ENCODE peak calls at places on chromosomes 4 and X, in seven cellular contexts. One of them, this sample, is unnamed.
A peak's percentile ranks its signal among the peaks of the same experiment; 100 is the strongest.

GRCh38 chr4:52192697-52193096 is 141.6 kb downstream of the SPATA18 start:
- DNase-seq in breast epithelium: no peak
- DNase-seq in upper lobe of left lung: no peak
- DNase-seq in K562: no peak
- DNase-seq in sigmoid colon: no peak
- DNase-seq in GM23338: no peak
- DNase-seq in stomach: no peak
- DNase-seq in this sample: no peak

GRCh38 chrX:11267311-11267910 is 25.8 kb upstream of the AMELX start:
- DNase-seq in breast epithelium: no peak
- DNase-seq in sigmoid colon: no peak
- DNase-seq in upper lobe of left lung: no peak
- DNase-seq in GM23338: no peak
- DNase-seq in stomach: no peak
- DNase-seq in K562: no peak
- DNase-seq in this sample: no peak

GRCh38 chr4:144174401-144175067 is 34.0 kb upstream of the GYPA start:
- DNase-seq in breast epithelium: no peak
- DNase-seq in stomach: no peak
- DNase-seq in sigmoid colon: no peak
- DNase-seq in GM23338: peak; percentile 70
- DNase-seq in K562: peak; percentile 18
- DNase-seq in upper lobe of left lung: no peak
- DNase-seq in this sample: no peak

GRCh38 chrX:69149466-69150293 is 15.6 kb downstream of the PJA1 start:
- DNase-seq in breast epithelium: no peak
- DNase-seq in K562: no peak
- DNase-seq in stomach: no peak
- DNase-seq in GM23338: peak; percentile 85
- DNase-seq in upper lobe of left lung: no peak
- DNase-seq in sigmoid colon: no peak
- DNase-seq in this sample: no peak

GRCh38 chrX:119695535-119696050 is 2.6 kb upstream of the SEPTIN6 start:
- DNase-seq in K562: no peak
- DNase-seq in stomach: no peak
- DNase-seq in breast epithelium: no peak
- DNase-seq in GM23338: no peak
- DNase-seq in upper lobe of left lung: no peak
- DNase-seq in sigmoid colon: no peak
- DNase-seq in this sample: no peak

GRCh38 chr4:109735566-109736454 is 5.9 kb upstream of the PLA2G12A start:
- DNase-seq in GM23338: no peak
- DNase-seq in breast epithelium: no peak
- DNase-seq in upper lobe of left lung: no peak
- DNase-seq in stomach: no peak
- DNase-seq in sigmoid colon: no peak
- DNase-seq in K562: no peak
- DNase-seq in this sample: no peak

GRCh38 chr4:83617371-83618021 is 81.6 kb downstream of the GPAT3 start:
- DNase-seq in sigmoid colon: no peak
- DNase-seq in K562: no peak
- DNase-seq in GM23338: no peak
- DNase-seq in stomach: no peak
- DNase-seq in upper lobe of left lung: no peak
- DNase-seq in breast epithelium: no peak
- DNase-seq in this sample: no peak

GRCh38 chr4:21097865-21098264 is 397.6 kb downstream of the PACRGL start:
- DNase-seq in K562: no peak
- DNase-seq in stomach: no peak
- DNase-seq in GM23338: no peak
- DNase-seq in upper lobe of left lung: no peak
- DNase-seq in sigmoid colon: no peak
- DNase-seq in breast epithelium: no peak
- DNase-seq in this sample: no peak

GRCh38 chr4:23887989-23888388 is 1.9 kb downstream of the PPARGC1A start:
- DNase-seq in stomach: no peak
- DNase-seq in K562: no peak
- DNase-seq in GM23338: no peak
- DNase-seq in upper lobe of left lung: no peak
- DNase-seq in sigmoid colon: no peak
- DNase-seq in breast epithelium: no peak
- DNase-seq in this sample: no peak

GRCh38 chr4:4781936-4782754 is 77.3 kb upstream of the MSX1 start:
- DNase-seq in K562: no peak
- DNase-seq in GM23338: no peak
- DNase-seq in upper lobe of left lung: no peak
- DNase-seq in breast epithelium: no peak
- DNase-seq in sigmoid colon: no peak
- DNase-seq in stomach: no peak
- DNase-seq in this sample: no peak

GRCh38 chrX:71282514-71283408 is 674 bp upstream of the NONO start:
- DNase-seq in sigmoid colon: no peak
- DNase-seq in GM23338: peak; percentile 23
- DNase-seq in K562: no peak
- DNase-seq in breast epithelium: no peak
- DNase-seq in upper lobe of left lung: no peak
- DNase-seq in stomach: no peak
- DNase-seq in this sample: no peak

GRCh38 chr4:7390366-7390765 is 44.4 kb downstream of the PSAPL1 start:
- DNase-seq in breast epithelium: peak; percentile 6
- DNase-seq in GM23338: no peak
- DNase-seq in K562: no peak
- DNase-seq in sigmoid colon: no peak
- DNase-seq in stomach: peak; percentile 18
- DNase-seq in upper lobe of left lung: no peak
- DNase-seq in this sample: no peak

GRCh38 chrX:107629533-107629909 is 1.2 kb downstream of the PRPS1 start:
- DNase-seq in upper lobe of left lung: no peak
- DNase-seq in breast epithelium: no peak
- DNase-seq in GM23338: peak; percentile 13
- DNase-seq in sigmoid colon: no peak
- DNase-seq in K562: peak; percentile 27
- DNase-seq in stomach: no peak
- DNase-seq in this sample: no peak

GRCh38 chr4:6582889-6583504 is 8.0 kb downstream of the MAN2B2 start:
- DNase-seq in K562: peak; percentile 80
- DNase-seq in sigmoid colon: no peak
- DNase-seq in stomach: no peak
- DNase-seq in upper lobe of left lung: no peak
- DNase-seq in GM23338: peak; percentile 48
- DNase-seq in breast epithelium: no peak
- DNase-seq in this sample: no peak

GRCh38 chr4:24471623-24472510 is 112.5 kb downstream of the DHX15 start:
- DNase-seq in K562: no peak
- DNase-seq in breast epithelium: no peak
- DNase-seq in sigmoid colon: peak; percentile 71
- DNase-seq in stomach: no peak
- DNase-seq in GM23338: peak; percentile 79
- DNase-seq in upper lobe of left lung: no peak
- DNase-seq in this sample: no peak

GRCh38 chr4:183300070-183300469 is 20.0 kb downstream of the CLDN22 start:
- DNase-seq in sigmoid colon: no peak
- DNase-seq in GM23338: peak; percentile 37
- DNase-seq in upper lobe of left lung: peak; percentile 63
- DNase-seq in K562: no peak
- DNase-seq in breast epithelium: no peak
- DNase-seq in stomach: no peak
- DNase-seq in this sample: no peak

GRCh38 chr4:76726141-76726540 is 171.8 kb downstream of the SOWAHB start:
- DNase-seq in sigmoid colon: no peak
- DNase-seq in K562: no peak
- DNase-seq in GM23338: no peak
- DNase-seq in breast epithelium: no peak
- DNase-seq in upper lobe of left lung: no peak
- DNase-seq in stomach: no peak
- DNase-seq in this sample: no peak

GRCh38 chrX:15382809-15383208 is 1.4 kb downstream of the VEGFD start:
- DNase-seq in GM23338: peak; percentile 13
- DNase-seq in K562: no peak
- DNase-seq in sigmoid colon: no peak
- DNase-seq in breast epithelium: no peak
- DNase-seq in upper lobe of left lung: no peak
- DNase-seq in stomach: no peak
- DNase-seq in this sample: no peak

GRCh38 chr4:126715681-126716080 is 917.1 kb upstream of the INTU start:
- DNase-seq in sigmoid colon: no peak
- DNase-seq in K562: no peak
- DNase-seq in GM23338: no peak
- DNase-seq in breast epithelium: no peak
- DNase-seq in upper lobe of left lung: no peak
- DNase-seq in stomach: no peak
- DNase-seq in this sample: no peak

GRCh38 chr4:2339458-2340271 is 77.8 kb upstream of the MXD4 start:
- DNase-seq in upper lobe of left lung: peak; percentile 15
- DNase-seq in breast epithelium: peak; percentile 3
- DNase-seq in GM23338: no peak
- DNase-seq in sigmoid colon: peak; percentile 51
- DNase-seq in K562: no peak
- DNase-seq in stomach: peak; percentile 22
- DNase-seq in this sample: peak; percentile 57

GRCh38 chr4:81606166-81606565 is 134.5 kb upstream of the RASGEF1B start:
- DNase-seq in GM23338: no peak
- DNase-seq in breast epithelium: no peak
- DNase-seq in upper lobe of left lung: no peak
- DNase-seq in stomach: no peak
- DNase-seq in K562: no peak
- DNase-seq in sigmoid colon: no peak
- DNase-seq in this sample: no peak

GRCh38 chr4:56627985-56628384 is 53.1 kb downstream of the HOPX start:
- DNase-seq in K562: no peak
- DNase-seq in GM23338: no peak
- DNase-seq in upper lobe of left lung: no peak
- DNase-seq in stomach: no peak
- DNase-seq in breast epithelium: no peak
- DNase-seq in sigmoid colon: no peak
- DNase-seq in this sample: no peak

GRCh38 chr4:184598753-184599491 is 50.3 kb downstream of the CASP3 start:
- DNase-seq in upper lobe of left lung: no peak
- DNase-seq in breast epithelium: no peak
- DNase-seq in stomach: peak; percentile 69
- DNase-seq in sigmoid colon: no peak
- DNase-seq in K562: no peak
- DNase-seq in GM23338: no peak
- DNase-seq in this sample: no peak

GRCh38 chr4:112370466-112370865 is 73.3 kb downstream of the ALPK1 start:
- DNase-seq in GM23338: no peak
- DNase-seq in stomach: no peak
- DNase-seq in K562: no peak
- DNase-seq in upper lobe of left lung: no peak
- DNase-seq in breast epithelium: no peak
- DNase-seq in sigmoid colon: no peak
- DNase-seq in this sample: no peak

GRCh38 chrX:9566150-9566621 is 101.3 kb downstream of the TBL1X start:
- DNase-seq in K562: peak; percentile 8
- DNase-seq in GM23338: no peak
- DNase-seq in upper lobe of left lung: peak; percentile 41
- DNase-seq in sigmoid colon: peak; percentile 83
- DNase-seq in stomach: peak; percentile 43
- DNase-seq in breast epithelium: peak; percentile 83
- DNase-seq in this sample: no peak
- TF ChIP-seq POLR2AphosphoS5 in K562: no peak
- TF ChIP-seq POLR2AphosphoS5 in GM23338: no peak
- TF ChIP-seq POLR2AphosphoS5 in upper lobe of left lung: no peak
- TF ChIP-seq POLR2AphosphoS5 in sigmoid colon: peak; percentile 44
- TF ChIP-seq POLR2AphosphoS5 in stomach: no peak
- TF ChIP-seq POLR2AphosphoS5 in breast epithelium: no peak
- TF ChIP-seq POLR2AphosphoS5 in this sample: no peak

GRCh38 chrX:13473666-13474516 is 95.5 kb upstream of the EGFL6 start:
- DNase-seq in K562: no peak
- DNase-seq in stomach: no peak
- DNase-seq in upper lobe of left lung: no peak
- DNase-seq in breast epithelium: no peak
- DNase-seq in GM23338: no peak
- DNase-seq in sigmoid colon: no peak
- DNase-seq in this sample: no peak
- TF ChIP-seq POLR2AphosphoS5 in K562: no peak
- TF ChIP-seq POLR2AphosphoS5 in stomach: no peak
- TF ChIP-seq POLR2AphosphoS5 in upper lobe of left lung: no peak
- TF ChIP-seq POLR2AphosphoS5 in breast epithelium: no peak
- TF ChIP-seq POLR2AphosphoS5 in GM23338: no peak
- TF ChIP-seq POLR2AphosphoS5 in sigmoid colon: no peak
- TF ChIP-seq POLR2AphosphoS5 in this sample: no peak

GRCh38 chrX:45743906-45744625 is 543.4 kb upstream of the DIPK2B start:
- DNase-seq in stomach: no peak
- DNase-seq in K562: no peak
- DNase-seq in sigmoid colon: no peak
- DNase-seq in breast epithelium: no peak
- DNase-seq in upper lobe of left lung: no peak
- DNase-seq in GM23338: no peak
- DNase-seq in this sample: no peak

GRCh38 chrX:45740291-45740690 is 539.6 kb upstream of the DIPK2B start:
- DNase-seq in GM23338: no peak
- DNase-seq in stomach: no peak
- DNase-seq in K562: no peak
- DNase-seq in sigmoid colon: no peak
- DNase-seq in upper lobe of left lung: no peak
- DNase-seq in breast epithelium: no peak
- DNase-seq in this sample: no peak

GRCh38 chrX:45747905-45748304 is 547.2 kb upstream of the DIPK2B start:
- DNase-seq in sigmoid colon: no peak
- DNase-seq in GM23338: no peak
- DNase-seq in stomach: no peak
- DNase-seq in breast epithelium: no peak
- DNase-seq in upper lobe of left lung: no peak
- DNase-seq in K562: no peak
- DNase-seq in this sample: no peak

GRCh38 chrX:45745479-45745878 is 544.8 kb upstream of the DIPK2B start:
- DNase-seq in K562: no peak
- DNase-seq in sigmoid colon: no peak
- DNase-seq in breast epithelium: no peak
- DNase-seq in stomach: no peak
- DNase-seq in upper lobe of left lung: no peak
- DNase-seq in GM23338: no peak
- DNase-seq in this sample: no peak

DNA sequence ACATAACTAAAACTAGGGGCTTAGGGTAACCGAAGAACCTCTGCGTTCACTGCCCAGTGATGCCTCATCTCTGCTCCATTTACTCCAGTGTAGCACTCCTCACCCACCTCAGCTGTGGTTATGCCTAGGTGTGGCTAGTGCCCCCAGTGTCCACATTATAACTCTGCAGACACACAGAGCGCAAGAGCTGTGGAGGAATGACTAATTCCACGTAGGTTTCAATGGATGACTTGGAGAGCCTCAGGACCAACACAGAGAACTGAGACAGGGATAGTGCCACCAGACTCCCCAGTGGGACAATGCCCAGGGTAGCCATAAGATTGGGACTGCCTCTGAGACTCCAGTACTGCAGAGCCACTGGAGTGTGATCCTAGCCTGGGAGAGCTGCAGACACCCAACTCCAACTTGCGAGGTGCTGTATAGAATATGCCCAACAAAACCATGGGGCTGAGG is 542.4 kb upstream of the DIPK2B start:
- DNase-seq in stomach: no peak
- DNase-seq in breast epithelium: no peak
- DNase-seq in upper lobe of left lung: no peak
- DNase-seq in sigmoid colon: no peak
- DNase-seq in GM23338: peak; percentile 39
- DNase-seq in K562: no peak
- DNase-seq in this sample: no peak
- TF ChIP-seq POLR2AphosphoS5 in stomach: no peak
- TF ChIP-seq POLR2AphosphoS5 in breast epithelium: no peak
- TF ChIP-seq POLR2AphosphoS5 in upper lobe of left lung: no peak
- TF ChIP-seq POLR2AphosphoS5 in sigmoid colon: no peak
- TF ChIP-seq POLR2AphosphoS5 in GM23338: peak; percentile 27
- TF ChIP-seq POLR2AphosphoS5 in K562: no peak
- TF ChIP-seq POLR2AphosphoS5 in this sample: no peak

GRCh38 chr4:44845309-44845708 is 119.0 kb upstream of the GNPDA2 start:
- DNase-seq in upper lobe of left lung: no peak
- DNase-seq in K562: no peak
- DNase-seq in GM23338: no peak
- DNase-seq in sigmoid colon: no peak
- DNase-seq in breast epithelium: no peak
- DNase-seq in stomach: no peak
- DNase-seq in this sample: no peak
- TF ChIP-seq POLR2AphosphoS5 in upper lobe of left lung: no peak
- TF ChIP-seq POLR2AphosphoS5 in K562: no peak
- TF ChIP-seq POLR2AphosphoS5 in GM23338: no peak
- TF ChIP-seq POLR2AphosphoS5 in sigmoid colon: peak; percentile 83
- TF ChIP-seq POLR2AphosphoS5 in breast epithelium: no peak
- TF ChIP-seq POLR2AphosphoS5 in stomach: peak; percentile 63
- TF ChIP-seq POLR2AphosphoS5 in this sample: no peak